ENCODE peak calls at places on chromosomes 12 and 14, in five cellular contexts. One of them, this sample, is unnamed.
A peak's percentile ranks its signal among the peaks of the same experiment; 100 is the strongest.

GRCh38 chr14:23404331-23404900 is 3.7 kb downstream of the MYH6 start:
- DNase-seq in CD4-positive, alpha-beta T cell: no peak
- DNase-seq in lower lobe of right lung: no peak
- DNase-seq in colonic mucosa: no peak
- DNase-seq in heart left ventricle: no peak
- DNase-seq in this sample: no peak

GRCh38 chr12:85036241-85036707 is at the start of the genes LRRIQ1 and TSPAN19:
- DNase-seq in CD4-positive, alpha-beta T cell: no peak
- DNase-seq in lower lobe of right lung: peak; percentile 52
- DNase-seq in colonic mucosa: peak; percentile 55
- DNase-seq in heart left ventricle: peak; percentile 62
- DNase-seq in this sample: peak; percentile 75

GRCh38 chr12:124428136-124428791 is 133.4 kb downstream of the RFLNA start:
- DNase-seq in CD4-positive, alpha-beta T cell: no peak
- DNase-seq in lower lobe of right lung: no peak
- DNase-seq in colonic mucosa: no peak
- DNase-seq in heart left ventricle: peak; percentile 67
- DNase-seq in this sample: no peak

GRCh38 chr12:18120899-18121298 is 30.9 kb upstream of the RERGL start:
- DNase-seq in CD4-positive, alpha-beta T cell: no peak
- DNase-seq in lower lobe of right lung: no peak
- DNase-seq in colonic mucosa: no peak
- DNase-seq in heart left ventricle: no peak
- DNase-seq in this sample: no peak

GRCh38 chr12:124392271-124392990 is 97.5 kb downstream of the RFLNA start:
- DNase-seq in CD4-positive, alpha-beta T cell: no peak
- DNase-seq in lower lobe of right lung: peak; percentile 71
- DNase-seq in colonic mucosa: peak; percentile 43
- DNase-seq in heart left ventricle: peak; percentile 61
- DNase-seq in this sample: peak; percentile 83

GRCh38 chr12:72273851-72274284 is 1.7 kb downstream of the TRHDE start:
- DNase-seq in CD4-positive, alpha-beta T cell: no peak
- DNase-seq in lower lobe of right lung: no peak
- DNase-seq in colonic mucosa: no peak
- DNase-seq in heart left ventricle: no peak
- DNase-seq in this sample: peak; percentile 72

GRCh38 chr12:25322351-25322750 is 71.6 kb upstream of the KRAS start:
- DNase-seq in CD4-positive, alpha-beta T cell: no peak
- DNase-seq in lower lobe of right lung: no peak
- DNase-seq in colonic mucosa: no peak
- DNase-seq in heart left ventricle: no peak
- DNase-seq in this sample: no peak

GRCh38 chr12:26162905-26163304 is 32.5 kb upstream of the SSPN start:
- DNase-seq in CD4-positive, alpha-beta T cell: no peak
- DNase-seq in lower lobe of right lung: no peak
- DNase-seq in colonic mucosa: no peak
- DNase-seq in heart left ventricle: no peak
- DNase-seq in this sample: no peak

GRCh38 chr14:76956253-76957090 is 72.0 kb downstream of the IRF2BPL start:
- DNase-seq in CD4-positive, alpha-beta T cell: peak; percentile 75
- DNase-seq in lower lobe of right lung: peak; percentile 93
- DNase-seq in colonic mucosa: peak; percentile 94
- DNase-seq in heart left ventricle: peak; percentile 94
- DNase-seq in this sample: peak; percentile 98

GRCh38 chr12:104460973-104461693 is 4.4 kb downstream of the CHST11 start:
- DNase-seq in CD4-positive, alpha-beta T cell: no peak
- DNase-seq in lower lobe of right lung: no peak
- DNase-seq in colonic mucosa: no peak
- DNase-seq in heart left ventricle: no peak
- DNase-seq in this sample: no peak

GRCh38 chr14:54829486-54830224 is 73.0 kb downstream of the GCH1 start:
- DNase-seq in CD4-positive, alpha-beta T cell: no peak
- DNase-seq in lower lobe of right lung: no peak
- DNase-seq in colonic mucosa: no peak
- DNase-seq in heart left ventricle: no peak
- DNase-seq in this sample: no peak
- H3K9me3 ChIP-seq in CD4-positive, alpha-beta T cell: peaks cover 14% of the 10 kb centered on the region
- H3K9me3 ChIP-seq in lower lobe of right lung: peaks cover 7% of the 10 kb centered on the region
- H3K9me3 ChIP-seq in colonic mucosa: no peaks in the 10 kb centered on the region
- H3K9me3 ChIP-seq in heart left ventricle: no peaks in the 10 kb centered on the region
- H3K9me3 ChIP-seq in this sample: peaks cover 6% of the 10 kb centered on the region

DNA sequence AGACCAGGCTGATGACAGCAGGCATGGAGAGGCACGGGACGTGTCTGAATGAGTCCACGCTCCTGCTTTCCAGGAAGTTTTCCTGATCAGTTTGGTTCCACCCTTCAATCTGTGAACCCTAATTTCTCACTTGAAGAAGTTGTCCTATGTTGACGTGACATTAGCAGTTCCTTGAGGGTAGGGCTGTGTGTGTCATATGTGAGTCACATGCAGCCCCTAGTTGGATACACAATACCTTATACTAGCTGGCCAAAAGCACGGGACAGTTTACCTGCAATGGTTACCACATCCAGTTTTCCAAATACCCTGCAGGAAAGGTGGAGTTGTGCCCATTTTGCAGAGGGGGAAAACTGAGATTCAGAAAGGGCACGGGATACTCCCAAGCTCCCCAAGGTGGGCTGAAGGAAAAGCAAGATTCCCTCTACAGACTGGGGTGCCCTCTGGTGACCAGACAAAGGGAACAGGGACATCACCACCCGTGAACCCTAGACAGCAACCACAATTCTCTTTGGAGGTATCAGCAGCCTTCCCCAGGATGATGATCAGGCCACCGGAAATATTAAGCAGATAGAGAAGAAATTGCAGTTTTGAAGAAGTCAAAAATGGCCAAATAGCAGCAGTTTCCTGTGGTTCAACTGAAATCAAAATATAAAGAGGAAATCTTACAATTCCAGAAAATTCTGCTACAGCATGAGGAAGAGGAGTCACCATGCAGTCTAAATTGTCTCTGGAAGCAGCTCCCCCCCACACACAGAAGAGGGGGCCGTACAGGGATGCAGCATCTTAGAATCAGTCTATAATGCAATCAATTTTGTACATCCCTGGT is 194.4 kb downstream of the PHETA1 start:
- DNase-seq in CD4-positive, alpha-beta T cell: no peak
- DNase-seq in lower lobe of right lung: no peak
- DNase-seq in colonic mucosa: no peak
- DNase-seq in heart left ventricle: no peak
- DNase-seq in this sample: no peak
- TF ChIP-seq CTCF in CD4-positive, alpha-beta T cell: peak; percentile 30
- TF ChIP-seq CTCF in lower lobe of right lung: peak; percentile 14
- TF ChIP-seq CTCF in colonic mucosa: no peak
- TF ChIP-seq CTCF in heart left ventricle: peak; percentile 24
- TF ChIP-seq CTCF in this sample: peak; percentile 13

GRCh38 chr14:19743256-19743655 is at the start of gene OR4Q3:
- DNase-seq in CD4-positive, alpha-beta T cell: no peak
- DNase-seq in lower lobe of right lung: no peak
- DNase-seq in colonic mucosa: no peak
- DNase-seq in heart left ventricle: no peak
- DNase-seq in this sample: no peak
- H3K9me3 ChIP-seq in CD4-positive, alpha-beta T cell: no peaks in the 10 kb centered on the region
- H3K9me3 ChIP-seq in lower lobe of right lung: no peaks in the 10 kb centered on the region
- H3K9me3 ChIP-seq in colonic mucosa: peaks cover under 1% of the 10 kb centered on the region
- H3K9me3 ChIP-seq in heart left ventricle: no peaks in the 10 kb centered on the region
- H3K9me3 ChIP-seq in this sample: no peaks in the 10 kb centered on the region

GRCh38 chr14:53964249-53964648 is 7.6 kb upstream of the BMP4 start:
- DNase-seq in CD4-positive, alpha-beta T cell: no peak
- DNase-seq in lower lobe of right lung: no peak
- DNase-seq in colonic mucosa: no peak
- DNase-seq in heart left ventricle: no peak
- DNase-seq in this sample: no peak

GRCh38 chr14:53968756-53969155 is 12.1 kb upstream of the BMP4 start:
- DNase-seq in CD4-positive, alpha-beta T cell: no peak
- DNase-seq in lower lobe of right lung: no peak
- DNase-seq in colonic mucosa: no peak
- DNase-seq in heart left ventricle: no peak
- DNase-seq in this sample: no peak

GRCh38 chr14:53967606-53968005 is 11.0 kb upstream of the BMP4 start:
- DNase-seq in CD4-positive, alpha-beta T cell: no peak
- DNase-seq in lower lobe of right lung: no peak
- DNase-seq in colonic mucosa: no peak
- DNase-seq in heart left ventricle: no peak
- DNase-seq in this sample: no peak

GRCh38 chr14:53962954-53963490 is 6.4 kb upstream of the BMP4 start:
- DNase-seq in CD4-positive, alpha-beta T cell: no peak
- DNase-seq in lower lobe of right lung: no peak
- DNase-seq in colonic mucosa: peak; percentile 25
- DNase-seq in heart left ventricle: no peak
- DNase-seq in this sample: no peak

GRCh38 chr14:53963491-53964227 is 7.0 kb upstream of the BMP4 start:
- DNase-seq in CD4-positive, alpha-beta T cell: no peak
- DNase-seq in lower lobe of right lung: peak; percentile 69
- DNase-seq in colonic mucosa: peak; percentile 45
- DNase-seq in heart left ventricle: peak; percentile 49
- DNase-seq in this sample: peak; percentile 75
- TF ChIP-seq CTCF in CD4-positive, alpha-beta T cell: no peak
- TF ChIP-seq CTCF in lower lobe of right lung: peak; percentile 47
- TF ChIP-seq CTCF in colonic mucosa: no peak
- TF ChIP-seq CTCF in heart left ventricle: peak; percentile 29
- TF ChIP-seq CTCF in this sample: peak; percentile 28

GRCh38 chr12:59230334-59230733 is 310.0 kb upstream of the LRIG3 start:
- DNase-seq in CD4-positive, alpha-beta T cell: no peak
- DNase-seq in lower lobe of right lung: no peak
- DNase-seq in colonic mucosa: no peak
- DNase-seq in heart left ventricle: no peak
- DNase-seq in this sample: no peak
- H3K9me3 ChIP-seq in CD4-positive, alpha-beta T cell: no peaks in the 10 kb centered on the region
- H3K9me3 ChIP-seq in lower lobe of right lung: no peaks in the 10 kb centered on the region
- H3K9me3 ChIP-seq in colonic mucosa: no peaks in the 10 kb centered on the region
- H3K9me3 ChIP-seq in heart left ventricle: no peaks in the 10 kb centered on the region
- H3K9me3 ChIP-seq in this sample: no peaks in the 10 kb centered on the region

GRCh38 chr14:70855486-70855885 is 46.2 kb upstream of the MAP3K9 start:
- DNase-seq in CD4-positive, alpha-beta T cell: no peak
- DNase-seq in lower lobe of right lung: no peak
- DNase-seq in colonic mucosa: no peak
- DNase-seq in heart left ventricle: no peak
- DNase-seq in this sample: no peak
- TF ChIP-seq CTCF in CD4-positive, alpha-beta T cell: no peak
- TF ChIP-seq CTCF in lower lobe of right lung: no peak
- TF ChIP-seq CTCF in colonic mucosa: no peak
- TF ChIP-seq CTCF in heart left ventricle: no peak
- TF ChIP-seq CTCF in this sample: no peak

DNA sequence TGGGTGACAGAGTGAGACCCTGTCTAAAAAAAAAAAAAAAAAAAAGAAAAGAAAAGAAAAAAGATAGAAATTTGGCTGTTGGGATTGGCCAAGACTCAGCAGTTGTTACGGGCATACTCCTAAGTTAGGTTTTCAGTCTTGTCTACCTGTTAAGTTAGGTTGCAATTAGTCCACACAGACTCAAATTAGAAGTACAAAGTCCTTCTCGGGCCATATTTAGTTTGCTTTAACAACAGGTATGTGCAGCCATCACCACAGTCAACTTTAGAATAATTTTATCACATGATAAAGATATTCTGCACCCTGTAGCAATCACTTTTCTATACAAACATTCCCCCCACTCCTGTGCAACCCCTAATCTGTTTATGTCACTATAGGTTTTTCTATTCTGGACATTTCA is 85.2 kb downstream of the WNK1 start:
- DNase-seq in CD4-positive, alpha-beta T cell: no peak
- DNase-seq in lower lobe of right lung: no peak
- DNase-seq in colonic mucosa: no peak
- DNase-seq in heart left ventricle: no peak
- DNase-seq in this sample: no peak
- H3K9me3 ChIP-seq in CD4-positive, alpha-beta T cell: no peaks in the 10 kb centered on the region
- H3K9me3 ChIP-seq in lower lobe of right lung: no peaks in the 10 kb centered on the region
- H3K9me3 ChIP-seq in colonic mucosa: no peaks in the 10 kb centered on the region
- H3K9me3 ChIP-seq in heart left ventricle: no peaks in the 10 kb centered on the region
- H3K9me3 ChIP-seq in this sample: no peaks in the 10 kb centered on the region